ENCODE peak calls at places on chromosomes 2 and 18, in six cellular contexts. W, A, L, C, N and F are unnamed samples.

GRCh38 chr18:63897072-63897471 is 9.6 kb downstream of the SERPINB2 start:
- DNase-seq in L (peak; percentile 25), N (peak; percentile 73), W (no peak), C (no peak), A (peak; percentile 93), F (no peak)

GRCh38 chr2:237282568-237283128 is 131.3 kb downstream of the COL6A3 start:
- DNase-seq in W (no peak), A (no peak), L (peak; percentile 92), N (no peak), C (no peak), F (no peak)

GRCh38 chr2:31018280-31018679 is 120.0 kb downstream of the GALNT14 start:
- DNase-seq in W (no peak), C (no peak), A (no peak), L (no peak), N (no peak), F (no peak)

GRCh38 chr2:56132138-56132537 is 51.7 kb upstream of the CCDC85A start:
- DNase-seq in C (peak; percentile 39), N (peak; percentile 72), A (peak; percentile 18), W (peak; percentile 40), L (peak; percentile 67), F (no peak)

GRCh38 chr2:99485411-99485810 is 4.4 kb downstream of the REV1 start:
- DNase-seq in W (no peak), L (no peak), N (no peak), C (no peak), A (no peak), F (no peak)

GRCh38 chr18:58156516-58156915 is 112.5 kb downstream of the NEDD4L start:
- DNase-seq in A (no peak), W (no peak), N (no peak), C (no peak), L (no peak), F (no peak)

GRCh38 chr2:61718965-61719364 is 134.9 kb downstream of the FAM161A start:
- DNase-seq in C (no peak), L (no peak), N (no peak), A (no peak), W (no peak), F (no peak)

GRCh38 chr2:106695919-106696318 is 190.0 kb downstream of the ST6GAL2 start:
- DNase-seq in A (no peak), L (no peak), C (no peak), W (no peak), N (no peak), F (no peak)

GRCh38 chr2:198135481-198135934 is 331.1 kb downstream of the PLCL1 start:
- DNase-seq in N (peak; percentile 11), W (no peak), L (peak; percentile 70), C (peak; percentile 41), A (no peak), F (no peak)

GRCh38 chr2:143975216-143975615 is 544.7 kb downstream of the ZEB2 start:
- DNase-seq in W (no peak), L (no peak), A (no peak), C (no peak), N (no peak), F (no peak)

GRCh38 chr2:32064021-32064678 is 794 bp downstream of the SPAST start:
- DNase-seq in W (no peak), L (peak; percentile 21), C (peak; percentile 55), A (no peak), N (no peak), F (no peak)

GRCh38 chr2:23246992-23247683 is 137.8 kb upstream of the KLHL29 start:
- DNase-seq in C (no peak), L (no peak), W (no peak), A (no peak), N (no peak), F (no peak)

GRCh38 chr2:72920317-72921087 is 3.2 kb downstream of the EMX1 start:
- DNase-seq in C (peak; percentile 76), W (no peak), L (peak; percentile 57), N (peak; percentile 39), A (no peak), F (no peak)

GRCh38 chr2:223465793-223466192 is 136.4 kb downstream of the SCG2 start:
- DNase-seq in A (peak; percentile 45), N (peak; percentile 99), W (no peak), C (no peak), L (peak; percentile 96), F (peak; percentile 77)

GRCh38 chr2:171807130-171807529 is 86.9 kb downstream of the SLC25A12 start:
- DNase-seq in C (no peak), L (no peak), W (peak; percentile 24), A (no peak), N (no peak), F (no peak)

GRCh38 chr2:215880970-215881369 is 132.4 kb downstream of the MREG start:
- DNase-seq in C (no peak), W (no peak), L (no peak), A (no peak), N (no peak), F (no peak)

GRCh38 chr18:2894841-2895370 is 48.1 kb downstream of the EMILIN2 start:
- DNase-seq in N (no peak), L (no peak), W (no peak), C (no peak), A (no peak), F (no peak)

GRCh38 chr2:71674158-71674807 is 220.9 kb downstream of the DYSF start:
- DNase-seq in C (peak; percentile 9), W (no peak), L (no peak), A (no peak), N (no peak), F (no peak)

GRCh38 chr2:177247693-177248262 is 16.7 kb downstream of the NFE2L2 start:
- DNase-seq in A (no peak), C (no peak), W (no peak), L (no peak), N (no peak), F (no peak)

GRCh38 chr2:207260021-207260420 is 94.3 kb upstream of the KLF7 start:
- DNase-seq in L (peak; percentile 48), N (no peak), A (no peak), C (no peak), W (no peak), F (no peak)

GRCh38 chr2:212686285-212686895 is 147.8 kb upstream of the ERBB4 start:
- DNase-seq in C (peak; percentile 53), W (peak; percentile 44), L (peak; percentile 81), A (peak; percentile 79), N (peak; percentile 81), F (no peak)

GRCh38 chr18:41965856-41966255 is 10.8 kb downstream of the PIK3C3 start:
- DNase-seq in W (no peak), L (no peak), N (no peak), A (no peak), C (no peak), F (no peak)

GRCh38 chr2:176080540-176081355 is 3.0 kb downstream of the EVX2 start:
- DNase-seq in C (peak; percentile 43), W (no peak), N (no peak), A (no peak), L (peak; percentile 75), F (no peak)

GRCh38 chr2:225920621-225921020 is 521.1 kb downstream of the NYAP2 start:
- DNase-seq in C (no peak), A (peak; percentile 70), L (no peak), N (peak; percentile 27), W (no peak), F (no peak)

GRCh38 chr2:209694748-209695147 is 76.9 kb upstream of the UNC80 start:
- DNase-seq in L (no peak), A (no peak), N (no peak), C (no peak), W (no peak), F (no peak)
- H3K4me3 ChIP-seq in L (no peak overlapping the region), A (no peak overlapping the region), N (no peak overlapping the region), C (no peak overlapping the region), W (no peak overlapping the region), F (no peak overlapping the region)

DNA sequence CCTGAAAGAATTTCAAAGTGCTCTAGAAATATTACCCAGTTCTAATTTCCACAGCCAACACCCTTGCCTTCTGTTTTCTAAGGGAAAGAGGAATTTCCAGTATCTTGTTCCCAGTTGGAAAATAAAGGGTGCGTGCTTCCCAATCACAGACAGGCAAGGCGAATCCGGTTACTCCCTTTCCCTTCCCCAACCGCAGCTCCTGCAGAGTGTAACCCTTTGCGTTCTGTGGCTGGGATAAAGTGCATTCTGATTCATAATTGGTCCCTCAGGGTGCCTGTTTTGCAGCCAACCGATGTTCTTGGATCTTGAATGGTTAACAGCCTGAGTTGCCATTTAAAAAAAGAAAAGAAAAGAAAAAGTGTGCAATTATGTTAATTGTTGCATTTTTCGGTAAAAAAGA is 40.6 kb upstream of the PGAP1 start:
- DNase-seq in A (no peak), C (no peak), N (peak; percentile 86), L (peak; percentile 61), W (no peak), F (no peak)
- H3K4me3 ChIP-seq in A (no peak overlapping the region), C (no peak overlapping the region), N (no peak overlapping the region), L (peak overlapping the region; percentile 72), W (no peak overlapping the region), F (no peak overlapping the region)

GRCh38 chr18:39591647-39592046 is 2026.0 kb upstream of the CELF4 start:
- DNase-seq in N (no peak), W (no peak), L (no peak), A (no peak), C (no peak), F (no peak)
- H3K4me3 ChIP-seq in N (no peak overlapping the region), W (no peak overlapping the region), L (no peak overlapping the region), A (no peak overlapping the region), C (no peak overlapping the region), F (no peak overlapping the region)

DNA sequence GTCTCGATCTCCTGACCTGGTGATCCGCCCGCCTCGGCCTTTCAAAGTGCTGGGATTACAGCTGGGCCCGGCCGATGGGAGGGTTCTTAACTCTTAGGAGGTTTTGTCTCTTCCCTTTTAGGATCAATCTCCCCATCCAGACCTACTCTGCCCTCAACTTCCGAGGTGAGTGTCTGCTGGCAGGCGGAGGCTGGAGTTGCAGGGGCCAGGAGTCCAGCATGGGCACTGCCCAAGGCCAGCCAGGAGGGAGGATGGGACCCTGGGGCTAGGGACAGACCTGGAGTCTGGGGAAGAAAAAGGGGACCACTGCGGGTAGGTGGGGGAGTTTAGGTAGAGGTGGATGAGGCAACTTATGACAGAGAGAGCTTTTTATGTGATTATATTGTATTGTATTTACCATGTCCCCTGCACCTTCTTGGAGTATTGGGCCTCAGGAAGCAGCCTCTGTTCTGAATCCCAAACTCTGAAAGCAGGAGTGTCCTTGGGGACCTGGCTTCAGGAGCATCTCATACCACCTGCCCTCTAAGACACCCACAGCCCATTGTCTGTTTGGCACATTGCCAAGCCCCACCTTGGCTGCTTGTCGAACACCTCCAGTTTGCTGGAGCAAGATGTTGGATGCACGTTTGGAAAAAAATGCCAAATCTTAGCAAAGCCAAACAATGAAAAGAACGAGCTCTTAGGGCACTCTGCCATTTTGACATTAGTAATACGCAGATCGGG is 5.6 kb downstream of the DES start:
- DNase-seq in A (no peak), L (no peak), W (no peak), C (no peak), N (no peak), F (no peak)
- H3K4me3 ChIP-seq in A (no peak overlapping the region), L (no peak overlapping the region), W (no peak overlapping the region), C (no peak overlapping the region), N (no peak overlapping the region), F (peak overlapping the region; percentile 21)

GRCh38 chr2:240556553-240557100 is 1.2 kb downstream of the ANKMY1 start:
- DNase-seq in L (peak; percentile 75), N (peak; percentile 58), A (no peak), C (peak; percentile 70), W (no peak), F (no peak)
- H3K4me3 ChIP-seq in L (peak overlapping the region; percentile 69), N (no peak overlapping the region), A (no peak overlapping the region), C (no peak overlapping the region), W (no peak overlapping the region), F (no peak overlapping the region)

DNA sequence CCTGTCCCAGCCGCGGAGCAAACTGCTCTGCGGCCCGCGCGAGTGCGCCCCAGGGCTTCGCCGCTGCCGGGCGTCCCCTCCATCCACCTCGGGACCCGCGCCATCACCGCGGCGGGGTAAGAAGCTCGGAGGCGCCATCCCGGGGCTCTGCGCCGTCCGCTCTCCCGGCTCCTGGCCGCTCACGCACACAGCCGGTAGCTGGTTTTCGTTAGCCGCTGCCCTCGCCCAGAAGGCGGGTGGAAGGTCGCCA is 905 bp upstream of the GDF7 start:
- DNase-seq in C (peak; percentile 81), N (no peak), W (no peak), A (no peak), L (peak; percentile 30), F (no peak)
- H3K4me3 ChIP-seq in C (peak overlapping the region; percentile 37), N (peak overlapping the region; percentile 55), W (no peak overlapping the region), A (no peak overlapping the region), L (peak overlapping the region; percentile 38), F (peak overlapping the region; percentile 88)